ENCODE peak calls at places on chromosomes 11 and 22, in six cellular contexts. X is RWPE1, S is tibial artery, R is neural crest cell, O is cardiac muscle cell, G is GM12865. U is an unnamed sample.
A peak's percentile ranks its signal among the peaks of the same experiment; 100 is the strongest.

GRCh38 chr22:40009231-40009769 is 14.5 kb downstream of the FAM83F start:
- DNase-seq in R (no peak), G (no peak), X (no peak), O (no peak), S (no peak), U (no peak)

GRCh38 chr11:19426022-19426718 is 185.4 kb upstream of the E2F8 start:
- DNase-seq in S (no peak), X (no peak), O (no peak), R (no peak), G (no peak), U (no peak)

GRCh38 chr22:40432625-40433024 is 62.2 kb downstream of the SGSM3 start:
- DNase-seq in O (no peak), R (no peak), G (no peak), X (no peak), S (no peak), U (no peak)

GRCh38 chr11:76287227-76287626 is 80.9 kb upstream of the WNT11 start:
- DNase-seq in S (no peak), R (no peak), G (no peak), O (no peak), X (no peak), U (no peak)

GRCh38 chr11:65849366-65849765 is 8.6 kb downstream of the CFL1 start:
- DNase-seq in G (no peak), R (no peak), X (no peak), S (no peak), O (no peak), U (peak; percentile 19)

GRCh38 chr22:47292546-47293320 is 530.3 kb downstream of the TBC1D22A start:
- DNase-seq in O (peak; percentile 10), S (peak; percentile 19), R (no peak), G (no peak), X (no peak), U (no peak)

GRCh38 chr11:12272821-12273617 is 104.4 kb upstream of the PARVA start:
- DNase-seq in X (no peak), R (no peak), S (no peak), O (no peak), G (no peak), U (no peak)

GRCh38 chr11:75342966-75343870 is 8.2 kb downstream of the ARRB1 start:
- DNase-seq in O (peak; percentile 64), G (no peak), R (no peak), S (no peak), X (no peak), U (no peak)

GRCh38 chr11:95108159-95108611 is 18.5 kb downstream of the ENDOD1 start:
- DNase-seq in O (peak; percentile 81), X (peak; percentile 76), S (peak; percentile 38), R (no peak), G (no peak), U (no peak)

GRCh38 chr11:128422576-128423370 is 164.6 kb downstream of the ETS1 start:
- DNase-seq in G (peak; percentile 29), S (no peak), R (no peak), O (no peak), X (no peak), U (no peak)

GRCh38 chr11:14107071-14107470 is 144.5 kb downstream of the SPON1 start:
- DNase-seq in R (no peak), O (no peak), G (no peak), X (no peak), S (no peak), U (no peak)

GRCh38 chr22:24564376-24565058 is 8.7 kb downstream of the SNRPD3 start:
- DNase-seq in O (peak; percentile 79), G (no peak), X (no peak), R (no peak), S (peak; percentile 32), U (no peak)

GRCh38 chr22:34866501-34867171 is 199.3 kb upstream of the ISX start:
- DNase-seq in O (no peak), S (no peak), G (no peak), X (no peak), R (no peak), U (no peak)

GRCh38 chr22:39289445-39290247 is 29.8 kb downstream of the RPL3 start:
- DNase-seq in X (no peak), R (no peak), G (no peak), S (no peak), O (no peak), U (no peak)

GRCh38 chr11:11267312-11267711 is 85.7 kb downstream of the CSNK2A3 start:
- DNase-seq in S (no peak), X (peak; percentile 30), G (no peak), O (no peak), R (no peak), U (no peak)

GRCh38 chr11:65390099-65390941 is 3.9 kb downstream of the FRMD8 start:
- DNase-seq in R (peak; percentile 30), X (no peak), S (no peak), G (no peak), O (peak; percentile 60), U (peak; percentile 24)

GRCh38 chr11:73085189-73085875 is 56.8 kb downstream of the FCHSD2 start:
- DNase-seq in G (peak; percentile 36), S (no peak), X (no peak), O (peak; percentile 19), R (no peak), U (no peak)

GRCh38 chr11:57668467-57668890 is 565 bp downstream of the ZDHHC5 start:
- DNase-seq in G (peak; percentile 47), O (no peak), S (no peak), X (no peak), R (no peak), U (no peak)

GRCh38 chr11:76578655-76579046 is 91.9 kb downstream of the LRRC32 start:
- DNase-seq in S (peak; percentile 69), O (no peak), R (peak; percentile 45), G (no peak), X (no peak), U (no peak)

GRCh38 chr11:102201776-102202175 is 91.5 kb downstream of the YAP1 start:
- DNase-seq in G (no peak), O (no peak), X (no peak), S (no peak), R (no peak), U (no peak)

GRCh38 chr11:31641477-31642062 is 132.0 kb downstream of the ELP4 start:
- DNase-seq in S (no peak), R (peak; percentile 40), G (peak; percentile 25), O (peak; percentile 48), X (peak; percentile 16), U (no peak)

GRCh38 chr11:26134053-26134452 is 197.9 kb upstream of the ANO3 start:
- DNase-seq in O (no peak), S (no peak), G (no peak), X (no peak), R (no peak), U (no peak)
- TF ChIP-seq CTCF in O (no peak), S (no peak), G (no peak), X (no peak), R (no peak), U (no peak)

DNA sequence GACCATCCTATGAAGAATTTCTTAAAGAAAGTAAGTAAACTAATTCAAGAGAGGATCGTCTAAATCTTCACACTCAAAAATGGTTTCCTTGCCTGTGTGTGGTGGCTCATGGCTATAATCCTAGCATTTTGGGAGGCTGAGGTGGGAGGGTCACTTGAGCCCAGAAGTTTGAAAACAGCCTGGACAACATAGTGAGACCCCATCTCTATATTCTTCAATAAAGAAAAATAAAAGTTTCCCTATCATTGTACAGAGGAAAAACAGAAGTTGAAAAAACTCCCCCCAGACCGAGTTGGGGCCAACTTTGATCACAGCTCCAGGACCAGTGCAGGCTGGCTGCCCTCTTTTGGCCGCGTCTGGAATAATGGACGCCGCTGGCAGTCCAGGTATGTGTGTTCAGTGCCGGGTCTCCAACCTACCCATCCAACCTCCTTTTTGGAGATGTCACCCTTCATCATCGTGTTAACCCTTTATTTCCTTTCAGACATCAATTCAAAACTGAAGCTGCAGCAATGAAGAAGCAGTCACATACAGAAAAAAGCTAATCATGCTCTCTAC is 3.0 kb downstream of the RPS25 start:
- DNase-seq in R (no peak), G (no peak), X (no peak), S (no peak), O (no peak), U (no peak)
- TF ChIP-seq CTCF in R (no peak), G (no peak), X (no peak), S (no peak), O (no peak), U (no peak)

DNA sequence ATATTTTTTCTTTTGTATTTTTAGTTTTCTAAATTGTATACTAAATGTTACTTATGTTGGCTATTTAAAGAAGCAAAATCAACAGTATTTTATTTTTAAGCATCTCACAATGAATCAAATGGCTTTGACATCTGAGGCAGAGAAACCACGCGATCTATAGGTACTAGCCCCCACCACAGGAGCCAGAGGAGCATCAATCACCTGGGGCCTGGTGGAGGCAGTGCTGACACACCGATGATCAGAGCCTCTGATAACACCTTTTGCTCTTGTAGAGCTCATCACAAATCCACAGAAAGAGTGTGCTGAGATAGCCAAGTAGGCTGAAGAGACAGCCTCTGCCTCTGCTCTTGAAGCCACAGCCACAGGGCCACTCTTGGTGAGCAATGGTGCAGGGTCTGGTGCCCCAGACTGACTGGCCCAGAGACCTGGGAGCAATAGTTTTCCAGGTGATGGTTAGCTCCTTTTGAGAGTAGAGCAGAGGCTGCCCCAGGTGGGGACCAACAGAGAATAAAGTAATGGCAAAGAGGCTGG is 25.2 kb downstream of the HIRA start:
- DNase-seq in O (no peak), X (no peak), R (no peak), G (no peak), S (no peak), U (no peak)
- TF ChIP-seq CTCF in O (no peak), X (no peak), R (no peak), G (no peak), S (no peak), U (no peak)

GRCh38 chr22:50734343-50734771 is 3.6 kb upstream of the ACR start:
- DNase-seq in O (no peak), X (no peak), R (no peak), S (no peak), G (no peak), U (no peak)

GRCh38 chr22:50732681-50733080 is 5.3 kb upstream of the ACR start:
- DNase-seq in G (no peak), O (no peak), X (no peak), S (no peak), R (no peak), U (no peak)

GRCh38 chr22:50731811-50732624 is 6.0 kb upstream of the ACR start:
- DNase-seq in O (peak; percentile 55), R (no peak), G (peak; percentile 52), S (no peak), X (peak; percentile 40), U (peak; percentile 88)

GRCh38 chr22:50734986-50735738 is 2.8 kb upstream of the ACR start:
- DNase-seq in O (no peak), X (no peak), G (no peak), S (no peak), R (no peak), U (no peak)

DNA sequence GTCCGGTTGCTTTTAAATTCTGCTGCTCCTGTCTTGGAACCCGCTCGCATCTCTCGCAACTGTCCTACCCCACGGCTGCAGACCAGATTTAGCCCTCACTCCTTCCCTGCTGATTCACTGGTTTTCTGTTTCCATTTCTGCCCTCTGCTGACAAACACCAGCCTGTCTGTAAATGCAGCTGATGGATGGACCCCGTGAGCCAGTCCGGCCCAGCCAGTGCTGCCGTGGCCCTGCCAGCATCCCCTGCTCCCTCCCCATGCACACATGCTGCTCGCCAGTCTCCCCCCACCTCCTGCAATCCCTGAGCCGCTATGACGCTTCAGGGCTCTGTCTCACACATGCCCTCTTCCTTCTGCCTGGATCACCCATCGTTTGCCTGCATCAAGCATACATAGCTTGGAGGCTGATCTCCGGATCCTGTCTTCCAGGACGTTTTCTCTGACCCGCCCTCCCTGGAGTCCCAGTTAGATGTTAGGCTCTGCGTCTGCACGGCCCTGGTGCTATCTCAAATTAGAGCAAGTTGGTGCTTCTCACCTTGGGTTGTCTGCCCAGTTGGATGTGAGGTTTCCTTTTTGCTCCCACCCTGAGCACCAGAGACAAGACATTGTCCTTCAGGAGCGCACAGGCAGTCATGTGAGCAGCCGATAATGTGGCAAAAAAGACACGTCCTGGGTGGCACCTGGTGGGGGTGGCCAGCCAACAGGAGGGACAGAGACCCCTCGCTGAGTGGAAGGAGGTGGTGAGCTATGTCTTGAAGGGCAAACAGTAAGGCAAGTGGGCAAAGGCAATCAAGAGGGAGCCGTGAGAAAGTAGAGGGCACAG is 4.3 kb upstream of the ACR start:
- DNase-seq in G (no peak), S (peak; percentile 20), R (no peak), X (no peak), O (peak; percentile 15), U (no peak)
- TF ChIP-seq CTCF in G (no peak), S (no peak), R (no peak), X (no peak), O (no peak), U (no peak)

U was measured in GM13976.